ENCODE peak calls at places on chromosomes 3 and 15, in nine cellular contexts. U is anterior cingulate cortex; G is HS-5; D is right atrium auricular region; W is stimulated activated CD4-positive, alpha-beta T cell treated with anti-CD3 and anti-CD28 coated beads, Interleukin-1b, Interleukin-23, amount 100 ng/mL, for 4 hours; J is HS-27A; Z is amniotic epithelial cell; Y is CD8-positive, alpha-beta memory T cell; O is NCI-H748 treated with DMSO at 0.1 percent for 48 hours. V is an unnamed sample.

GRCh38 chr3:41169038-41169437 is 30.3 kb upstream of the CTNNB1 start:
- DNase-seq in U (no peak), G (no peak), D (no peak), W (no peak), J (no peak), Z (peak), Y (no peak), O (no peak), V (no peak)

GRCh38 chr3:116517308-116517707 is 72.0 kb upstream of the LSAMP start:
- DNase-seq in U (no peak), G (no peak), D (no peak), W (no peak), J (no peak), Z (no peak), Y (no peak), O (peak), V (peak)

GRCh38 chr15:52233405-52233804 is 42.2 kb upstream of the GNB5 start:
- DNase-seq in U (no peak), G (no peak), D (no peak), W (no peak), J (no peak), Z (no peak), Y (no peak), O (no peak), V (no peak)

GRCh38 chr3:108054935-108055334 is 35.9 kb downstream of the CD47 start:
- DNase-seq in U (no peak), G (no peak), D (no peak), W (no peak), J (no peak), Z (no peak), Y (no peak), O (no peak), V (no peak)

GRCh38 chr3:70120360-70120966 is 120.9 kb downstream of the SAMMSON start:
- DNase-seq in U (peak), G (peak), D (peak), W (peak), J (peak), Z (peak), Y (peak), O (peak), V (peak)

GRCh38 chr3:76551739-76552138 is 488.2 kb upstream of the ROBO2 start:
- DNase-seq in U (peak), G (no peak), D (no peak), W (no peak), J (no peak), Z (no peak), Y (no peak), O (no peak), V (no peak)

GRCh38 chr3:119891944-119892721 is 110.2 kb downstream of the NR1I2 start:
- DNase-seq in U (peak), G (no peak), D (no peak), W (no peak), J (peak), Z (peak), Y (peak), O (peak), V (peak)

GRCh38 chr3:176941674-176942073 is 255.6 kb downstream of the TBL1XR1 start:
- DNase-seq in U (no peak), G (no peak), D (no peak), W (no peak), J (no peak), Z (peak), Y (no peak), O (no peak), V (no peak)

GRCh38 chr15:30985081-30985531 is 6.3 kb downstream of the MTMR10 start:
- DNase-seq in U (no peak), G (no peak), D (no peak), W (no peak), J (no peak), Z (peak), Y (no peak), O (no peak), V (no peak)

GRCh38 chr15:68204776-68205557 is at the start of gene CALML4:
- DNase-seq in U (no peak), G (no peak), D (peak), W (no peak), J (no peak), Z (no peak), Y (no peak), O (peak), V (no peak)

GRCh38 chr15:87032291-87032690 is 952.6 kb downstream of the AGBL1 start:
- DNase-seq in U (no peak), G (peak), D (no peak), W (no peak), J (no peak), Z (no peak), Y (no peak), O (no peak), V (no peak)

GRCh38 chr3:185630182-185630622 is 44.1 kb downstream of the SENP2 start:
- DNase-seq in U (no peak), G (no peak), D (peak), W (no peak), J (no peak), Z (peak), Y (no peak), O (peak), V (no peak)

GRCh38 chr15:40342421-40343313 is 1.9 kb upstream of the CCDC9B start:
- DNase-seq in U (no peak), G (no peak), D (no peak), W (no peak), J (no peak), Z (no peak), Y (no peak), O (no peak), V (no peak)

GRCh38 chr3:124926426-124927116 is 8.0 kb downstream of the MUC13 start:
- DNase-seq in U (no peak), G (no peak), D (no peak), W (no peak), J (no peak), Z (peak), Y (no peak), O (no peak), V (no peak)

GRCh38 chr3:143697975-143698374 is 150.3 kb downstream of the SLC9A9 start:
- DNase-seq in U (no peak), G (no peak), D (no peak), W (no peak), J (no peak), Z (no peak), Y (no peak), O (no peak), V (no peak)

GRCh38 chr3:71885001-71885400 is 100.1 kb upstream of the PROK2 start:
- DNase-seq in U (no peak), G (no peak), D (no peak), W (no peak), J (no peak), Z (no peak), Y (no peak), O (no peak), V (no peak)

GRCh38 chr15:93800805-93801204 is 430.6 kb upstream of the MCTP2 start:
- DNase-seq in U (no peak), G (no peak), D (no peak), W (no peak), J (no peak), Z (no peak), Y (no peak), O (no peak), V (no peak)

GRCh38 chr3:39202094-39202493 is 9.7 kb upstream of the XIRP1 start:
- DNase-seq in U (no peak), G (no peak), D (no peak), W (no peak), J (no peak), Z (peak), Y (no peak), O (no peak), V (no peak)

GRCh38 chr15:96122077-96123027 is 208.1 kb upstream of the NR2F2 start:
- DNase-seq in U (no peak), G (no peak), D (no peak), W (no peak), J (no peak), Z (no peak), Y (no peak), O (no peak), V (no peak)

GRCh38 chr3:18679226-18679625 is 254.1 kb upstream of the SATB1 start:
- DNase-seq in U (no peak), G (no peak), D (no peak), W (no peak), J (no peak), Z (no peak), Y (no peak), O (no peak), V (no peak)

GRCh38 chr15:72970965-72971746 is 81.1 kb upstream of the NEO1 start:
- DNase-seq in U (no peak), G (no peak), D (no peak), W (no peak), J (no peak), Z (no peak), Y (no peak), O (no peak), V (no peak)

GRCh38 chr3:185631508-185632206 is 45.6 kb downstream of the SENP2 start:
- DNase-seq in U (no peak), G (no peak), D (peak), W (no peak), J (no peak), Z (peak), Y (no peak), O (no peak), V (no peak)

GRCh38 chr15:38071211-38071972 is 137.0 kb downstream of the TMCO5A start:
- DNase-seq in U (no peak), G (no peak), D (no peak), W (no peak), J (no peak), Z (no peak), Y (no peak), O (no peak), V (no peak)

GRCh38 chr3:188389711-188390346 is 235.9 kb downstream of the LPP start:
- DNase-seq in U (no peak), G (no peak), D (peak), W (no peak), J (no peak), Z (no peak), Y (peak), O (no peak), V (no peak)

GRCh38 chr15:39455502-39455991 is 125.3 kb upstream of the THBS1 start:
- DNase-seq in U (no peak), G (peak), D (no peak), W (no peak), J (no peak), Z (no peak), Y (no peak), O (peak), V (no peak)

V was measured in HEK293T.